ENCODE peak calls at places on chromosomes 1 and 21, in four cellular contexts. One of them, this sample, is unnamed.

GRCh38 chr1:158019177-158019868 is 25.9 kb downstream of the KIRREL1 start:
- DNase-seq in left cardiac atrium: peak; percentile 68
- DNase-seq in activated CD4-positive, alpha-beta T cell treated with anti-CD3 and anti-CD28 coated beads, Interleukin-2, amount 50 U/mL, for 4 hours: no peak
- DNase-seq in fibroblast of pulmonary artery: peak; percentile 93
- DNase-seq in this sample: peak; percentile 93

GRCh38 chr1:180365039-180365438 is 135.0 kb downstream of the LHX4 start:
- DNase-seq in fibroblast of pulmonary artery: no peak
- DNase-seq in left cardiac atrium: no peak
- DNase-seq in activated CD4-positive, alpha-beta T cell treated with anti-CD3 and anti-CD28 coated beads, Interleukin-2, amount 50 U/mL, for 4 hours: no peak
- DNase-seq in this sample: peak; percentile 38

GRCh38 chr1:207051615-207051943 is 571 bp upstream of the YOD1 start:
- DNase-seq in fibroblast of pulmonary artery: no peak
- DNase-seq in activated CD4-positive, alpha-beta T cell treated with anti-CD3 and anti-CD28 coated beads, Interleukin-2, amount 50 U/mL, for 4 hours: no peak
- DNase-seq in left cardiac atrium: no peak
- DNase-seq in this sample: no peak

GRCh38 chr1:213686983-213687382 is 300.8 kb upstream of the PROX1 start:
- DNase-seq in activated CD4-positive, alpha-beta T cell treated with anti-CD3 and anti-CD28 coated beads, Interleukin-2, amount 50 U/mL, for 4 hours: no peak
- DNase-seq in left cardiac atrium: no peak
- DNase-seq in fibroblast of pulmonary artery: no peak
- DNase-seq in this sample: no peak

GRCh38 chr1:25031966-25032667 is 102.0 kb upstream of the RUNX3 start:
- DNase-seq in left cardiac atrium: no peak
- DNase-seq in fibroblast of pulmonary artery: peak; percentile 77
- DNase-seq in activated CD4-positive, alpha-beta T cell treated with anti-CD3 and anti-CD28 coated beads, Interleukin-2, amount 50 U/mL, for 4 hours: peak; percentile 54
- DNase-seq in this sample: peak; percentile 70

GRCh38 chr1:228284148-228284495 is 76.3 kb downstream of the OBSCN start:
- DNase-seq in activated CD4-positive, alpha-beta T cell treated with anti-CD3 and anti-CD28 coated beads, Interleukin-2, amount 50 U/mL, for 4 hours: no peak
- DNase-seq in left cardiac atrium: no peak
- DNase-seq in fibroblast of pulmonary artery: no peak
- DNase-seq in this sample: no peak

GRCh38 chr1:176878750-176879536 is 285.6 kb downstream of the ASTN1 start:
- DNase-seq in fibroblast of pulmonary artery: no peak
- DNase-seq in activated CD4-positive, alpha-beta T cell treated with anti-CD3 and anti-CD28 coated beads, Interleukin-2, amount 50 U/mL, for 4 hours: no peak
- DNase-seq in left cardiac atrium: no peak
- DNase-seq in this sample: no peak

GRCh38 chr1:25922633-25923567 is 16.7 kb upstream of the STMN1 start:
- DNase-seq in left cardiac atrium: peak; percentile 54
- DNase-seq in fibroblast of pulmonary artery: no peak
- DNase-seq in activated CD4-positive, alpha-beta T cell treated with anti-CD3 and anti-CD28 coated beads, Interleukin-2, amount 50 U/mL, for 4 hours: peak; percentile 26
- DNase-seq in this sample: no peak

GRCh38 chr1:154304664-154305337 is 16.1 kb upstream of the AQP10 start:
- DNase-seq in activated CD4-positive, alpha-beta T cell treated with anti-CD3 and anti-CD28 coated beads, Interleukin-2, amount 50 U/mL, for 4 hours: no peak
- DNase-seq in left cardiac atrium: no peak
- DNase-seq in fibroblast of pulmonary artery: no peak
- DNase-seq in this sample: no peak

GRCh38 chr1:200888349-200888838 is 6.3 kb upstream of the INAVA start:
- DNase-seq in left cardiac atrium: no peak
- DNase-seq in activated CD4-positive, alpha-beta T cell treated with anti-CD3 and anti-CD28 coated beads, Interleukin-2, amount 50 U/mL, for 4 hours: peak; percentile 35
- DNase-seq in fibroblast of pulmonary artery: peak; percentile 24
- DNase-seq in this sample: no peak

GRCh38 chr21:33899199-33899598 is 16.4 kb downstream of the ATP5PO start:
- DNase-seq in fibroblast of pulmonary artery: peak; percentile 31
- DNase-seq in left cardiac atrium: no peak
- DNase-seq in activated CD4-positive, alpha-beta T cell treated with anti-CD3 and anti-CD28 coated beads, Interleukin-2, amount 50 U/mL, for 4 hours: no peak
- DNase-seq in this sample: no peak

GRCh38 chr1:232676307-232676706 is 46.4 kb upstream of the SIPA1L2 start:
- DNase-seq in activated CD4-positive, alpha-beta T cell treated with anti-CD3 and anti-CD28 coated beads, Interleukin-2, amount 50 U/mL, for 4 hours: no peak
- DNase-seq in left cardiac atrium: no peak
- DNase-seq in fibroblast of pulmonary artery: no peak
- DNase-seq in this sample: no peak

GRCh38 chr1:234519506-234519905 is 40.5 kb upstream of the TARBP1 start:
- DNase-seq in fibroblast of pulmonary artery: no peak
- DNase-seq in left cardiac atrium: no peak
- DNase-seq in activated CD4-positive, alpha-beta T cell treated with anti-CD3 and anti-CD28 coated beads, Interleukin-2, amount 50 U/mL, for 4 hours: no peak
- DNase-seq in this sample: no peak

GRCh38 chr1:70090875-70091274 is 114.5 kb downstream of the LRRC40 start:
- DNase-seq in activated CD4-positive, alpha-beta T cell treated with anti-CD3 and anti-CD28 coated beads, Interleukin-2, amount 50 U/mL, for 4 hours: no peak
- DNase-seq in left cardiac atrium: no peak
- DNase-seq in fibroblast of pulmonary artery: peak; percentile 74
- DNase-seq in this sample: peak; percentile 91

GRCh38 chr1:181081399-181081798 is 7.1 kb upstream of the IER5 start:
- DNase-seq in fibroblast of pulmonary artery: no peak
- DNase-seq in left cardiac atrium: no peak
- DNase-seq in activated CD4-positive, alpha-beta T cell treated with anti-CD3 and anti-CD28 coated beads, Interleukin-2, amount 50 U/mL, for 4 hours: no peak
- DNase-seq in this sample: no peak

GRCh38 chr1:165873481-165873880 is 46.1 kb downstream of the UCK2 start:
- DNase-seq in activated CD4-positive, alpha-beta T cell treated with anti-CD3 and anti-CD28 coated beads, Interleukin-2, amount 50 U/mL, for 4 hours: no peak
- DNase-seq in left cardiac atrium: no peak
- DNase-seq in fibroblast of pulmonary artery: no peak
- DNase-seq in this sample: no peak

GRCh38 chr1:113924473-113924872 is 4.7 kb upstream of the HIPK1 start:
- DNase-seq in fibroblast of pulmonary artery: no peak
- DNase-seq in left cardiac atrium: no peak
- DNase-seq in activated CD4-positive, alpha-beta T cell treated with anti-CD3 and anti-CD28 coated beads, Interleukin-2, amount 50 U/mL, for 4 hours: no peak
- DNase-seq in this sample: no peak

GRCh38 chr1:28249013-28249870 is 10.1 kb upstream of the SESN2 start:
- DNase-seq in left cardiac atrium: peak; percentile 53
- DNase-seq in fibroblast of pulmonary artery: peak; percentile 77
- DNase-seq in activated CD4-positive, alpha-beta T cell treated with anti-CD3 and anti-CD28 coated beads, Interleukin-2, amount 50 U/mL, for 4 hours: no peak
- DNase-seq in this sample: peak; percentile 76

GRCh38 chr1:115545791-115546733 is 95.7 kb upstream of the VANGL1 start:
- DNase-seq in left cardiac atrium: peak; percentile 50
- DNase-seq in fibroblast of pulmonary artery: peak; percentile 89
- DNase-seq in activated CD4-positive, alpha-beta T cell treated with anti-CD3 and anti-CD28 coated beads, Interleukin-2, amount 50 U/mL, for 4 hours: no peak
- DNase-seq in this sample: peak; percentile 87

GRCh38 chr1:169113613-169114119 is 7.2 kb downstream of the ATP1B1 start:
- DNase-seq in left cardiac atrium: no peak
- DNase-seq in activated CD4-positive, alpha-beta T cell treated with anti-CD3 and anti-CD28 coated beads, Interleukin-2, amount 50 U/mL, for 4 hours: no peak
- DNase-seq in fibroblast of pulmonary artery: peak; percentile 91
- DNase-seq in this sample: peak; percentile 95

GRCh38 chr1:204045430-204045829 is 27.5 kb upstream of the SOX13 start:
- DNase-seq in activated CD4-positive, alpha-beta T cell treated with anti-CD3 and anti-CD28 coated beads, Interleukin-2, amount 50 U/mL, for 4 hours: no peak
- DNase-seq in fibroblast of pulmonary artery: peak; percentile 23
- DNase-seq in left cardiac atrium: peak; percentile 31
- DNase-seq in this sample: no peak

GRCh38 chr1:75203415-75204277 is 69.5 kb downstream of the LHX8 start:
- DNase-seq in left cardiac atrium: no peak
- DNase-seq in fibroblast of pulmonary artery: peak; percentile 69
- DNase-seq in activated CD4-positive, alpha-beta T cell treated with anti-CD3 and anti-CD28 coated beads, Interleukin-2, amount 50 U/mL, for 4 hours: no peak
- DNase-seq in this sample: peak; percentile 66

GRCh38 chr21:36769051-36769867 is 70.3 kb downstream of the SIM2 start:
- DNase-seq in activated CD4-positive, alpha-beta T cell treated with anti-CD3 and anti-CD28 coated beads, Interleukin-2, amount 50 U/mL, for 4 hours: no peak
- DNase-seq in fibroblast of pulmonary artery: peak; percentile 67
- DNase-seq in left cardiac atrium: no peak
- DNase-seq in this sample: no peak

GRCh38 chr1:146032613-146033219 is 11.2 kb upstream of the HJV start:
- DNase-seq in left cardiac atrium: no peak
- DNase-seq in fibroblast of pulmonary artery: peak; percentile 71
- DNase-seq in activated CD4-positive, alpha-beta T cell treated with anti-CD3 and anti-CD28 coated beads, Interleukin-2, amount 50 U/mL, for 4 hours: no peak
- DNase-seq in this sample: peak; percentile 72

This sample was measured in cardiac fibroblast.